ENCODE peak calls at places on chromosome 1, in eight cellular contexts. F, I, S, W, Z, O, L and K are unnamed samples.

GRCh38 chr1:216711712-216712111 is 11.5 kb downstream of the ESRRG start:
- DNase-seq in F (no peak), I (no peak), S (no peak), W (no peak), Z (no peak), O (no peak), L (no peak), K (no peak)

GRCh38 chr1:94022471-94023189 is 98.3 kb downstream of the ABCA4 start:
- DNase-seq in F (peak; percentile 97), I (no peak), S (no peak), W (no peak), Z (peak; percentile 79), O (no peak), L (no peak), K (no peak)

GRCh38 chr1:227797144-227797543 is 18.3 kb upstream of the PRSS38 start:
- DNase-seq in F (no peak), I (no peak), S (no peak), W (no peak), Z (no peak), O (no peak), L (no peak), K (no peak)

GRCh38 chr1:46643368-46643775 is 24.8 kb downstream of the ATPAF1 start:
- DNase-seq in F (peak; percentile 79), I (no peak), S (no peak), W (no peak), Z (peak; percentile 93), O (no peak), L (no peak), K (peak; percentile 99)

GRCh38 chr1:101366513-101367215 is 129.8 kb downstream of the S1PR1 start:
- DNase-seq in F (peak; percentile 52), I (no peak), S (no peak), W (no peak), Z (peak; percentile 62), O (no peak), L (no peak), K (no peak)

GRCh38 chr1:1199141-1199960 is 7.0 kb downstream of the TNFRSF18 start:
- DNase-seq in F (no peak), I (peak; percentile 3), S (peak; percentile 13), W (no peak), Z (no peak), O (peak; percentile 1), L (no peak), K (no peak)

GRCh38 chr1:32848354-32849063 is 22.2 kb downstream of the FNDC5 start:
- DNase-seq in F (no peak), I (no peak), S (peak; percentile 55), W (no peak), Z (no peak), O (no peak), L (no peak), K (no peak)

GRCh38 chr1:25818569-25818968 is 1.2 kb upstream of the MTFR1L start:
- DNase-seq in F (no peak), I (no peak), S (no peak), W (no peak), Z (no peak), O (no peak), L (no peak), K (no peak)

GRCh38 chr1:99457381-99458165 is 188.3 kb upstream of the PALMD start:
- DNase-seq in F (peak; percentile 39), I (no peak), S (no peak), W (no peak), Z (peak; percentile 91), O (no peak), L (no peak), K (no peak)

GRCh38 chr1:237042892-237043576 is 1.1 kb downstream of the RYR2 start:
- DNase-seq in F (no peak), I (no peak), S (peak; percentile 28), W (peak; percentile 67), Z (no peak), O (peak; percentile 60), L (peak; percentile 61), K (no peak)

GRCh38 chr1:11299225-11299574 is 26.2 kb downstream of the UBIAD1 start:
- DNase-seq in F (no peak), I (no peak), S (no peak), W (no peak), Z (no peak), O (no peak), L (no peak), K (no peak)